ENCODE peak calls at places on chromosomes 5 and 9, in six cellular contexts. X is cardiac fibroblast, S is heart right ventricle, Y is heart left ventricle, I is fibroblast of pulmonary artery, K is A549. F is an unnamed sample.

GRCh38 chr5:61563401-61563800 is 231.3 kb downstream of the ZSWIM6 start:
- DNase-seq in X (peak; percentile 53), S (no peak), Y (no peak), I (peak; percentile 40), K (peak; percentile 38), F (peak; percentile 64)

GRCh38 chr9:111148390-111148993 is 110.2 kb upstream of the LPAR1 start:
- DNase-seq in X (peak; percentile 59), S (no peak), Y (no peak), I (peak; percentile 44), K (no peak), F (peak; percentile 15)

GRCh38 chr5:138444078-138444773 is 5.4 kb downstream of the REEP2 start:
- DNase-seq in X (no peak), S (no peak), Y (no peak), I (no peak), K (no peak), F (no peak)

GRCh38 chr5:6522337-6522736 is 73.7 kb downstream of the UBE2QL1 start:
- DNase-seq in X (no peak), S (no peak), Y (no peak), I (no peak), K (no peak), F (no peak)

GRCh38 chr5:97125125-97125683 is 17.2 kb downstream of the LIX1 start:
- DNase-seq in X (no peak), S (no peak), Y (no peak), I (no peak), K (no peak), F (no peak)

GRCh38 chr5:79837707-79838620 is 148.3 kb downstream of the CMYA5 start:
- DNase-seq in X (no peak), S (no peak), Y (peak; percentile 34), I (no peak), K (no peak), F (peak; percentile 13)

GRCh38 chr9:242461-243080 is 27.9 kb downstream of the DOCK8 start:
- DNase-seq in X (no peak), S (no peak), Y (no peak), I (no peak), K (no peak), F (no peak)

GRCh38 chr9:76311576-76311975 is 82.7 kb downstream of the RFK start:
- DNase-seq in X (no peak), S (no peak), Y (no peak), I (no peak), K (no peak), F (no peak)

GRCh38 chr5:121144764-121145163 is 680.7 kb downstream of the PRR16 start:
- DNase-seq in X (peak; percentile 13), S (no peak), Y (no peak), I (peak; percentile 29), K (no peak), F (peak; percentile 43)

GRCh38 chr5:56683281-56683680 is 132.1 kb upstream of the MAP3K1 start:
- DNase-seq in X (no peak), S (no peak), Y (no peak), I (no peak), K (no peak), F (no peak)

GRCh38 chr5:83586874-83587776 is 115.6 kb downstream of the VCAN start:
- DNase-seq in X (peak; percentile 53), S (no peak), Y (no peak), I (peak; percentile 31), K (no peak), F (peak; percentile 54)

GRCh38 chr9:134889386-134890214 is 9.0 kb downstream of the FCN2 start:
- DNase-seq in X (no peak), S (no peak), Y (peak; percentile 21), I (no peak), K (no peak), F (no peak)

GRCh38 chr9:99272866-99273265 is 50.8 kb downstream of the SEC61B start:
- DNase-seq in X (no peak), S (no peak), Y (no peak), I (no peak), K (no peak), F (no peak)

GRCh38 chr5:51104556-51104955 is 278.7 kb upstream of the ISL1 start:
- DNase-seq in X (no peak), S (no peak), Y (no peak), I (no peak), K (no peak), F (no peak)

GRCh38 chr5:76867827-76868693 is 18.2 kb downstream of the S100Z start:
- DNase-seq in X (peak; percentile 81), S (peak; percentile 75), Y (peak; percentile 62), I (peak; percentile 84), K (peak; percentile 79), F (peak; percentile 78)
- TF ChIP-seq CTCF in X (peak; percentile 82), S (peak; percentile 92), Y (peak; percentile 87), I (peak; percentile 85), K (peak; percentile 80), F (peak; percentile 84)

GRCh38 chr9:90142580-90142979 is 500.0 kb downstream of the DIRAS2 start:
- DNase-seq in X (peak; percentile 56), S (peak; percentile 25), Y (peak; percentile 42), I (peak; percentile 53), K (peak; percentile 48), F (peak; percentile 55)

GRCh38 chr9:90141723-90142122 is 500.9 kb downstream of the DIRAS2 start:
- DNase-seq in X (peak; percentile 36), S (no peak), Y (no peak), I (peak; percentile 38), K (peak; percentile 20), F (peak; percentile 45)

GRCh38 chr9:90137824-90138223 is 504.8 kb downstream of the DIRAS2 start:
- DNase-seq in X (no peak), S (no peak), Y (no peak), I (no peak), K (no peak), F (no peak)

DNA sequence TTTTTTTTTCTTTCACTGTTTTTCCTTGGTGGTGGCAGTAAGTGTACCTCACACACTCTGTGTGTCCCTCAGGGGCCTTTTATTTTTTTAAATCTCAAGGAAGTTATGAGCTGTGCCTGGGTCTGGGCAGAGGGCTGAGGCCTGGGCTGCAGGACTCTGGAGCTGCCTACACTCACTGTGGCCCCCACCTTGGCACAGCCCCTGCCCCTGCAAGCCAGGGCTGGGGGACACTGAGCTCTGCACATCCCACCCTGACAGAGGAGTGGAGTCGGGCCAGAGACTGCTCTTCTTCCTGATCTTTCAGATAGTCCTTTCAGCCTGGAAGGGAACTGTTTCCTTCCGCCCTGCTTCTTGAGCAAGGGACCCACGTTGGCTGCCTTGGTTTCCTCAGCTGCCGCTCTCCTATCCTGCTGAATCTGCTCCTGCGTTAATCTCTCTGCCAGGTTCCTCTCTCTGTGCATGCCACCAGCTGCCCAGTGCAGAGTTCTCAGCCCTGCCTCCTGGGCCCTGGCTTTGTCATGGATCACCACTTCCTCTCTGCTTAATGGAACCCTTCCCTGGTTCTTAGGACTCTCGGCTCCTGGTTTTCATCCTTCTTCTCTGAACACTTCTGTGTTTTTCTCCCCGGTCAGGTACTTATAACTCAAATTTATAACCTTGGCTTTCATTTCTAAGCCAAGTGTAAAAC is 502.3 kb downstream of the DIRAS2 start:
- DNase-seq in X (no peak), S (no peak), Y (no peak), I (no peak), K (no peak), F (no peak)
- H3K4me3 ChIP-seq in X (no peak overlapping the region), S (no peak overlapping the region), Y (no peak overlapping the region), I (no peak overlapping the region), K (no peak overlapping the region), F (no peak overlapping the region)

GRCh38 chr5:134133995-134134541 is 19.6 kb downstream of the TCF7 start:
- DNase-seq in X (no peak), S (no peak), Y (no peak), I (no peak), K (no peak), F (no peak)

GRCh38 chr5:134131578-134132350 is 17.3 kb downstream of the TCF7 start:
- DNase-seq in X (no peak), S (no peak), Y (no peak), I (no peak), K (no peak), F (no peak)

GRCh38 chr5:134133213-134133994 is 18.9 kb downstream of the TCF7 start:
- DNase-seq in X (no peak), S (no peak), Y (no peak), I (no peak), K (no peak), F (no peak)

GRCh38 chr5:134131165-134131564 is 16.7 kb downstream of the TCF7 start:
- DNase-seq in X (no peak), S (no peak), Y (no peak), I (no peak), K (no peak), F (no peak)

GRCh38 chr5:134132372-134133212 is 18.1 kb downstream of the TCF7 start:
- DNase-seq in X (no peak), S (no peak), Y (no peak), I (no peak), K (no peak), F (no peak)
- TF ChIP-seq CTCF in X (no peak), S (no peak), Y (no peak), I (no peak), K (no peak), F (no peak)

DNA sequence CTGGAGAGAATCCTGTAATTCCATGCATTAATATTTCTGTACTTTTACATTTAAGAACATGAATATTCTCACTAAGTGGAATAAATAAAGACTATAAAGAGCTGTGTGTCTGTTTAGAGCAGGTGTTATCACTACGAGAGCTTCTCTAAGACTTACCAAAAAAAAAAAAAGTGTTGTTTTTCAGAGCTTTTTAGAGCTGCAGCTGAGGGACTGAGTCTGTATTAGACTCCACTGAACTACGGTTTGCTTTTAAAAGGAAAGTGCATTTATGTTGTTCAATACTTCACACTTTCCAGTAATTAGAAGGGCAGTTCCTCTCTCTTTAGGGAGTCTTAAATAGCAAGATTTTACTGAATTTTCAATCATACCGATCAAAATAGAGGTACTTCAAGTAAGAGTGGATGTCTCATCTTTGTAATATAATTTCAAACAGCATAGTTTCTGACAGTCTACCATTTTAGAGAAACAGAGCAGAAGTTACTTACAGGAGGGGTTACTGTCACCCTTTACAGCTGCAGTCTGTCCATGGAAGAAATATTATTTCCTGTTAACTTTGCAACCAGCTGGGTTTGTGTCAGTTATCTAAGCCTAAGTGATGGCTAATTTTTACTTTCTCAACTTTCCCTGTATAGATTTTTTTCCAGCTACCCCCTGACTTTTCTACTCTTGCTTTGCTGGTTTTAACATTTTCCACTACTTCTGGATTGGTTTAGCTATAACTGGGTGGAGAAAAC is 2.4 kb downstream of the SYK start:
- DNase-seq in X (no peak), S (no peak), Y (no peak), I (no peak), K (no peak), F (no peak)
- H3K4me3 ChIP-seq in X (no peak overlapping the region), S (no peak overlapping the region), Y (no peak overlapping the region), I (no peak overlapping the region), K (no peak overlapping the region), F (no peak overlapping the region)

DNA sequence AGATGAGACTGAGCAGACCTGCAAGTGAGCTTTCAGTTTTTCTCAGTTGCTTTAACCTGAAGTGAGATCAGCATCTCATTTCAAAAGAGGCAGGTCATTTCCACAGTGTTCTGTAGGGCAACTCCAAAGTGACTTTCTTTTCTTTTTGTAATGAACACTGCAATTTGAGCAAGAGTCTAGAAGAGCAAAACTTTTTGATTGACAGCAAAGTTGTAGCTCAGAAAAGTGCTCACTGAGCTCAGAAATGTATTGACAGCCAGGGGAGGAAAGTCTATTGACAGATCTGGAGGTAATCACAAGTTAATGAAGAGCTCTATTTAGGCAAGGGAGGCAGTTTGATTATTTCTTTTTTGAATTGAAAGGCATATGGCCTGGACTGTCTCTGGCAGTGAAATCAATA is 54.6 kb downstream of the LRRC70 start:
- DNase-seq in X (no peak), S (no peak), Y (no peak), I (no peak), K (no peak), F (no peak)
- TF ChIP-seq CTCF in X (no peak), S (no peak), Y (no peak), I (no peak), K (no peak), F (no peak)

GRCh38 chr5:142500506-142500905 is 175.7 kb upstream of the SPRY4 start:
- DNase-seq in X (no peak), S (no peak), Y (no peak), I (no peak), K (no peak), F (no peak)
- H3K4me3 ChIP-seq in X (no peak overlapping the region), S (no peak overlapping the region), Y (no peak overlapping the region), I (no peak overlapping the region), K (no peak overlapping the region), F (no peak overlapping the region)